ENCODE peak calls at places on chromosomes 7 and 10, in four cellular contexts. K is transverse colon, G is astrocyte of the spinal cord, M is BJ. R is an unnamed sample.
A peak's percentile ranks its signal among the peaks of the same experiment; 100 is the strongest.

GRCh38 chr10:14665304-14665703 is 109.4 kb downstream of the FAM107B start:
- DNase-seq in G (peak; percentile 20), K (no peak), M (no peak), R (no peak)

GRCh38 chr7:123797673-123798526 is 47.1 kb upstream of the HYAL4 start:
- DNase-seq in M (peak; percentile 59), G (peak; percentile 91), K (no peak), R (peak; percentile 26)

GRCh38 chr10:101451589-101452190 is 97.7 kb downstream of the BTRC start:
- DNase-seq in G (no peak), M (no peak), K (no peak), R (no peak)

GRCh38 chr10:50508315-50509051 is 115.3 kb downstream of the SGMS1 start:
- DNase-seq in K (no peak), G (no peak), M (no peak), R (no peak)

GRCh38 chr7:21767300-21767900 is 178.3 kb downstream of the CDCA7L start:
- DNase-seq in K (peak; percentile 24), M (no peak), G (peak; percentile 68), R (no peak)

GRCh38 chr7:90212149-90212495 is 582 bp downstream of the STEAP2 start:
- DNase-seq in G (peak; percentile 12), K (no peak), M (no peak), R (no peak)

GRCh38 chr7:135098391-135098790 is 49.5 kb upstream of the TMEM140 start:
- DNase-seq in M (no peak), G (no peak), K (no peak), R (no peak)

GRCh38 chr7:130364446-130364845 is 15.8 kb upstream of the CPA1 start:
- DNase-seq in K (no peak), M (no peak), G (no peak), R (no peak)

GRCh38 chr10:126465771-126466170 is 77.5 kb upstream of the ADAM12 start:
- DNase-seq in K (no peak), G (no peak), M (no peak), R (no peak)

GRCh38 chr7:120053390-120053961 is 219.5 kb upstream of the KCND2 start:
- DNase-seq in G (peak; percentile 41), M (peak; percentile 8), K (no peak), R (no peak)

GRCh38 chr10:71084061-71084817 is 128.1 kb upstream of the UNC5B start:
- DNase-seq in M (no peak), K (peak; percentile 3), G (no peak), R (no peak)

GRCh38 chr7:100053201-100053600 is 3.6 kb downstream of the ZSCAN21 start:
- DNase-seq in G (peak; percentile 76), K (peak; percentile 46), M (no peak), R (no peak)

GRCh38 chr10:21526184-21526951 is 886 bp upstream of the SKIDA1 start:
- DNase-seq in M (no peak), K (peak; percentile 70), G (peak; percentile 91), R (no peak)

GRCh38 chr10:125056161-125057132 is 103.9 kb downstream of the CTBP2 start:
- DNase-seq in G (no peak), K (no peak), M (no peak), R (no peak)

GRCh38 chr7:106774768-106775551 is 90.1 kb upstream of the PIK3CG start:
- DNase-seq in G (peak; percentile 64), M (no peak), K (no peak), R (no peak)

GRCh38 chr7:17939670-17940301 is 508 bp downstream of the SNX13 start:
- DNase-seq in G (peak; percentile 29), M (no peak), K (peak; percentile 63), R (no peak)

GRCh38 chr7:20358762-20359282 is 28.1 kb downstream of the ITGB8 start:
- DNase-seq in K (no peak), M (no peak), G (no peak), R (no peak)

GRCh38 chr7:56046728-56047445 is 4.4 kb downstream of the PSPH start:
- DNase-seq in G (peak; percentile 85), K (no peak), M (peak; percentile 88), R (peak; percentile 72)

GRCh38 chr7:42869131-42870020 is 42.5 kb downstream of the C7orf25 start:
- DNase-seq in M (no peak), K (no peak), G (no peak), R (no peak)

GRCh38 chr10:77504870-77505257 is 132.7 kb downstream of the KCNMA1 start:
- DNase-seq in K (no peak), G (peak; percentile 47), M (no peak), R (no peak)

GRCh38 chr7:100013328-100013676 is 2.1 kb upstream of the ZKSCAN1 start:
- DNase-seq in M (no peak), K (no peak), G (no peak), R (no peak)

GRCh38 chr10:68135922-68136718 is 26.8 kb downstream of the MYPN start:
- DNase-seq in M (peak; percentile 90), K (no peak), G (peak; percentile 80), R (peak; percentile 77)

GRCh38 chr7:3754488-3755365 is 453.7 kb downstream of the SDK1 start:
- DNase-seq in M (no peak), K (peak; percentile 11), G (peak; percentile 87), R (no peak)

GRCh38 chr7:108099650-108100049 is 30.5 kb downstream of the LAMB4 start:
- DNase-seq in G (no peak), M (peak; percentile 57), K (no peak), R (no peak)

GRCh38 chr10:103661951-103662405 is 168.5 kb downstream of the NEURL1 start:
- DNase-seq in M (no peak), G (no peak), K (no peak), R (no peak)

GRCh38 chr10:7608001-7608400 is 58.8 kb downstream of the ITIH5 start:
- DNase-seq in K (no peak), M (no peak), G (no peak), R (no peak)

GRCh38 chr7:157576415-157576814 is 239.6 kb downstream of the DNAJB6 start:
- DNase-seq in M (no peak), G (no peak), K (peak; percentile 56), R (no peak)

GRCh38 chr7:26083113-26083512 is 68.9 kb upstream of the NFE2L3 start:
- DNase-seq in M (no peak), K (no peak), G (no peak), R (no peak)

GRCh38 chr10:132836248-132836831 is 50.4 kb upstream of the NKX6-2 start:
- DNase-seq in M (no peak), K (no peak), G (no peak), R (no peak)

GRCh38 chr7:78417180-78417853 is 618.7 kb downstream of the PHTF2 start:
- DNase-seq in K (no peak), G (no peak), M (no peak), R (no peak)

GRCh38 chr7:122802211-122802833 is 83.9 kb downstream of the CADPS2 start:
- DNase-seq in M (no peak), K (no peak), G (no peak), R (no peak)

DNA sequence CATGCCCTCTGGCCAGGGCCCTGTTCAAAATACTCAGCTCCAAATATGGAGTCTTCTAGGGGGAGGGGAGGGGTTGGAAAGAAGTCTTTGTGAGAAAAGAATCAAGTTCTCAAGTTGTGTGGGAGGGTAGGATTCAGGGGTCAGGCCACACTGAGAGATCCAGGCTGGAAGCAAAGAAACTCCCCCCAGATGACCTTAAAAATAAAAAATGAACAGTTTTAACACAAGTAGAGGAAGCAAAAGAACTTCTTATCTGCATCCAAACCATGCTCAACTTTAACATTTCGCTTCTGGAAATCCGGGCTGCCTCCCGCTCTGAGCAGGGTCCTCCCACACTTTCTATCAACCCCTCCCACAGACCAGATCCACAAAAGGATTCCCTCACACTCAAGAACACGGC is 44.1 kb downstream of the CYTH3 start:
- DNase-seq in K (no peak), G (peak; percentile 24), M (no peak), R (no peak)
- H3K4me3 ChIP-seq in K (no peak overlapping the region), G (no peak overlapping the region), M (no peak overlapping the region), R (no peak overlapping the region)

GRCh38 chr7:102140952-102141370 is 145.7 kb upstream of the SH2B2 start:
- DNase-seq in K (peak; percentile 20), M (no peak), G (no peak), R (no peak)
- H3K4me3 ChIP-seq in K (no peak overlapping the region), M (no peak overlapping the region), G (no peak overlapping the region), R (no peak overlapping the region)

GRCh38 chr7:5557920-5558401 is 134.3 kb upstream of the TNRC18 start:
- DNase-seq in K (peak; percentile 67), M (no peak), G (no peak), R (no peak)
- H3K4me3 ChIP-seq in K (no peak overlapping the region), M (no peak overlapping the region), G (no peak overlapping the region), R (no peak overlapping the region)

GRCh38 chr7:47535033-47535703 is 46.7 kb downstream of the TNS3 start:
- DNase-seq in K (no peak), G (peak; percentile 22), M (no peak), R (no peak)

GRCh38 chr7:47535704-47536628 is 45.9 kb downstream of the TNS3 start:
- DNase-seq in G (peak; percentile 26), K (no peak), M (no peak), R (no peak)

GRCh38 chr7:47538846-47539311 is 43.0 kb downstream of the TNS3 start:
- DNase-seq in K (no peak), G (no peak), M (no peak), R (no peak)

GRCh38 chr7:47537716-47538640 is 43.9 kb downstream of the TNS3 start:
- DNase-seq in M (no peak), G (no peak), K (no peak), R (no peak)

DNA sequence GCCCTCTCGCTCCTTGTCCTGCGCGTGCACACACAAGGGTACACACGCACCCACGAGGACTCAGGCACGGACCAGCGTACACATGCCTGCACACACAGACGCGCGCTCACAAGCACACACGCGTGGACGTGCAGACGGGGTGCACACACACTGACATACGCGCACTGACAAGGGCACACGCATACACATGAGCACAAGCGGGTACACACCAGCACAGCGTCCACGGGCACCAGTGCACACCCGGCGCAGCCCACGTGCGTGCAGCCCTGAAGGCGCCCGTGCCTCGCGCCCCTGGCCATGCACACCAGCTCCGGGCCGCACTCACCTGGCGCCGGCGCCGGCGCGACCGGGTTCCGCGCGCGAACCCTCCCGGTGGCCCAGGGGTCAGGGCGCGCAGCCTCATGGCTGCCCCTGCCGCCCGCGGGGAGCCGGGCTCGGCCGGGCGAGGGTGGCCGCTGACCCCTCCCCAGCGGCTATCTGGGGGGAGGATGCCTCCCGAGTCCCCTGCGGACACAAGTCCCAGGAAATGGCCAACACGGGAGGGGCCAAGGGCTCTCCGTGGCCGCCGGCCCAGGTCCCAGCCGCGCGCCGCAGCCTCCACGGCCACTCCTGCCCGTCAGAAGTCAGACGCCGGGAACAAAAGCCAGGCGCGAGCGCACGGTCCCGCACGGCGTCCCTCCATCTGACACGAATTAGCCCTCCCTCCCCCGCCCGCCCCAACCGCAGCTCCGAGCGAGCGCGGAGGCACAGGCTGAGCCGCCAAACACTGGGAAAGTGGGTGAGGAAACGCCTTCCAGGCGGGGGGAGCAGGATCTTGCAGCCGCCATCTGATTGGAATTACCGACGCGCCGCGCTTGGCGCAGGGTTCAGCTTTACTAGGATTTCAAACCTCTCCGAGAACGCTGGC is 45.0 kb downstream of the TNS3 start:
- DNase-seq in G (peak; percentile 71), K (peak; percentile 59), M (peak; percentile 58), R (no peak)
- H3K4me3 ChIP-seq in G (peak overlapping the region; percentile 43), K (peak overlapping the region; percentile 15), M (peak overlapping the region; percentile 67), R (peak overlapping the region; percentile 73)

R was measured in AG04449.